ENCODE peak calls at places on chromosome 1, in ten cellular contexts. D is tibial artery, O is fibroblast of lung, G is GM23338, K is pancreas, I is IMR-90, F is PC-3, J is left ventricle myocardium inferior, W is adrenal gland, N is heart left ventricle. Q is an unnamed sample. For H3K4me1, the result is how much of the 10 kb centered on the place peaks cover.

GRCh38 chr1:223161321-223161720 is 18.3 kb upstream of the TLR5 start:
- DNase-seq in D (no peak), O (no peak), G (peak), K (no peak), I (no peak), F (no peak), J (no peak), W (no peak), N (no peak), Q (no peak)

GRCh38 chr1:68120136-68120791 is 69.8 kb upstream of the DIRAS3 start:
- DNase-seq in D (peak), O (peak), G (peak), K (no peak), I (peak), F (peak), J (no peak), W (peak), N (peak), Q (peak)

GRCh38 chr1:223076382-223076781 is 66.7 kb downstream of the TLR5 start:
- DNase-seq in D (no peak), O (no peak), G (no peak), K (no peak), I (no peak), F (no peak), J (peak), W (no peak), N (no peak), Q (no peak)

GRCh38 chr1:30920827-30921226 is 12.3 kb upstream of the SDC3 start:
- DNase-seq in D (no peak), O (no peak), G (no peak), K (no peak), I (no peak), F (no peak), J (no peak), W (peak), N (no peak), Q (no peak)

GRCh38 chr1:211537253-211537652 is 41.7 kb downstream of the SLC30A1 start:
- DNase-seq in D (no peak), O (no peak), G (no peak), K (no peak), I (peak), F (peak), J (no peak), W (no peak), N (no peak), Q (no peak)

GRCh38 chr1:31038360-31038759 is 27.2 kb downstream of the PUM1 start:
- DNase-seq in D (no peak), O (peak), G (no peak), K (no peak), I (peak), F (no peak), J (no peak), W (no peak), N (no peak), Q (no peak)

GRCh38 chr1:205313681-205314308 is 7.8 kb downstream of the NUAK2 start:
- DNase-seq in D (peak), O (peak), G (peak), K (peak), I (peak), F (no peak), J (peak), W (peak), N (peak), Q (peak)

GRCh38 chr1:233241782-233242181 is 53.7 kb downstream of the PCNX2 start:
- DNase-seq in D (no peak), O (no peak), G (no peak), K (no peak), I (no peak), F (no peak), J (no peak), W (no peak), N (no peak), Q (no peak)

GRCh38 chr1:43366179-43366578 is 1.6 kb downstream of the ELOVL1 start:
- DNase-seq in D (peak), O (no peak), G (peak), K (peak), I (no peak), F (peak), J (peak), W (no peak), N (no peak), Q (no peak)

GRCh38 chr1:50099654-50100053 is 9.1 kb upstream of the ELAVL4 start:
- DNase-seq in D (no peak), O (no peak), G (no peak), K (no peak), I (no peak), F (no peak), J (no peak), W (no peak), N (no peak), Q (no peak)

GRCh38 chr1:226690460-226690982 is 48.6 kb downstream of the ITPKB start:
- DNase-seq in D (no peak), O (no peak), G (no peak), K (no peak), I (peak), F (no peak), J (no peak), W (no peak), N (no peak), Q (no peak)

GRCh38 chr1:217896490-217896889 is 265.3 kb downstream of the SPATA17 start:
- DNase-seq in D (no peak), O (peak), G (no peak), K (no peak), I (no peak), F (peak), J (no peak), W (no peak), N (no peak), Q (no peak)

GRCh38 chr1:118217073-118217620 is 32.1 kb upstream of the SPAG17 start:
- DNase-seq in D (no peak), O (no peak), G (no peak), K (no peak), I (no peak), F (no peak), J (no peak), W (no peak), N (no peak), Q (no peak)

GRCh38 chr1:170415734-170416372 is 116.1 kb upstream of the GORAB start:
- DNase-seq in D (no peak), O (no peak), G (no peak), K (no peak), I (no peak), F (no peak), J (no peak), W (no peak), N (no peak), Q (no peak)

GRCh38 chr1:181088079-181089016 is at the start of gene IER5:
- DNase-seq in D (peak), O (peak), G (peak), K (peak), I (peak), F (peak), J (peak), W (peak), N (peak), Q (peak)

GRCh38 chr1:37270639-37271038 is 203.7 kb upstream of the ZC3H12A start:
- DNase-seq in D (no peak), O (no peak), G (no peak), K (no peak), I (no peak), F (no peak), J (no peak), W (no peak), N (no peak), Q (no peak)

GRCh38 chr1:100921110-100921706 is 25.3 kb downstream of the SLC30A7 start:
- DNase-seq in D (no peak), O (peak), G (peak), K (no peak), I (peak), F (peak), J (no peak), W (no peak), N (no peak), Q (no peak)

GRCh38 chr1:157137051-157137772 is 983 bp downstream of the ETV3 start:
- DNase-seq in D (no peak), O (peak), G (no peak), K (no peak), I (peak), F (peak), J (no peak), W (no peak), N (no peak), Q (no peak)

GRCh38 chr1:205519541-205520131 is 15.2 kb downstream of the CDK18 start:
- DNase-seq in D (no peak), O (peak), G (peak), K (no peak), I (no peak), F (no peak), J (peak), W (no peak), N (no peak), Q (no peak)

GRCh38 chr1:6962956-6963915 is 178.0 kb downstream of the CAMTA1 start:
- DNase-seq in D (no peak), O (peak), G (peak), K (peak), I (no peak), F (peak), J (peak), W (peak), N (peak), Q (peak)

GRCh38 chr1:36320767-36321118 is 2.7 kb downstream of the EVA1B start:
- DNase-seq in D (no peak), O (no peak), G (peak), K (no peak), I (no peak), F (no peak), J (no peak), W (no peak), N (no peak), Q (no peak)

GRCh38 chr1:54118704-54119103 is 34.1 kb downstream of the CDCP2 start:
- DNase-seq in D (no peak), O (peak), G (no peak), K (no peak), I (peak), F (peak), J (no peak), W (no peak), N (no peak), Q (no peak)

GRCh38 chr1:48710915-48711314 is 65.8 kb downstream of the BEND5 start:
- DNase-seq in D (no peak), O (no peak), G (no peak), K (no peak), I (no peak), F (no peak), J (no peak), W (no peak), N (no peak), Q (no peak)

GRCh38 chr1:12469990-12470389 is 148.0 kb downstream of the DHRS3 start:
- DNase-seq in D (no peak), O (no peak), G (no peak), K (no peak), I (no peak), F (no peak), J (no peak), W (no peak), N (no peak), Q (no peak)

GRCh38 chr1:150017206-150017750 is 6.8 kb upstream of the OTUD7B start:
- DNase-seq in D (no peak), O (no peak), G (peak), K (peak), I (no peak), F (peak), J (no peak), W (no peak), N (no peak), Q (no peak)

GRCh38 chr1:230387296-230387695 is 38.8 kb downstream of the PGBD5 start:
- DNase-seq in D (no peak), O (no peak), G (no peak), K (no peak), I (no peak), F (no peak), J (no peak), W (no peak), N (no peak), Q (no peak)

GRCh38 chr1:209741889-209742288 is 14.0 kb upstream of the TRAF3IP3 start:
- DNase-seq in D (no peak), O (no peak), G (no peak), K (no peak), I (no peak), F (no peak), J (no peak), W (no peak), N (peak), Q (no peak)

GRCh38 chr1:168974611-168975010 is 131.9 kb upstream of the ATP1B1 start:
- DNase-seq in D (no peak), O (no peak), G (no peak), K (no peak), I (no peak), F (peak), J (no peak), W (no peak), N (no peak), Q (no peak)

GRCh38 chr1:25703671-25704637 is 87.4 kb downstream of the MAN1C1 start:
- DNase-seq in D (no peak), O (no peak), G (no peak), K (no peak), I (no peak), F (no peak), J (peak), W (no peak), N (no peak), Q (no peak)

GRCh38 chr1:92708368-92708950 is 76.4 kb downstream of the EVI5 start:
- DNase-seq in D (no peak), O (peak), G (no peak), K (no peak), I (peak), F (no peak), J (no peak), W (no peak), N (no peak), Q (no peak)

GRCh38 chr1:215887618-215888017 is 320.5 kb downstream of the KCTD3 start:
- DNase-seq in D (no peak), O (no peak), G (no peak), K (no peak), I (peak), F (no peak), J (no peak), W (no peak), N (no peak), Q (no peak)

GRCh38 chr1:108119500-108119899 is 80.6 kb downstream of the SLC25A24 start:
- DNase-seq in D (no peak), O (no peak), G (peak), K (no peak), I (no peak), F (no peak), J (no peak), W (no peak), N (no peak), Q (no peak)

GRCh38 chr1:213773975-213774374 is 213.8 kb upstream of the PROX1 start:
- DNase-seq in D (no peak), O (no peak), G (no peak), K (no peak), I (no peak), F (no peak), J (no peak), W (no peak), N (no peak), Q (no peak)

GRCh38 chr1:1318131-1318652 is 6.3 kb downstream of the INTS11 start:
- DNase-seq in D (peak), O (peak), G (peak), K (peak), I (peak), F (peak), J (peak), W (peak), N (peak), Q (peak)

GRCh38 chr1:69221492-69221990 is 346.2 kb upstream of the LRRC7 start:
- DNase-seq in D (no peak), O (no peak), G (peak), K (no peak), I (no peak), F (no peak), J (no peak), W (no peak), N (no peak), Q (no peak)

GRCh38 chr1:35855016-35855700 is 27.9 kb upstream of the AGO1 start:
- DNase-seq in D (no peak), O (no peak), G (peak), K (no peak), I (no peak), F (no peak), J (no peak), W (no peak), N (no peak), Q (no peak)

GRCh38 chr1:25243907-25244306 is 3.3 kb downstream of the RSRP1 start:
- DNase-seq in D (no peak), O (no peak), G (no peak), K (no peak), I (no peak), F (no peak), J (no peak), W (no peak), N (no peak), Q (no peak)

GRCh38 chr1:87644500-87645245 is 316.0 kb downstream of the LMO4 start:
- DNase-seq in D (no peak), O (peak), G (no peak), K (no peak), I (peak), F (peak), J (no peak), W (no peak), N (no peak), Q (no peak)

GRCh38 chr1:3285341-3285740 is 169.1 kb upstream of the ARHGEF16 start:
- DNase-seq in D (no peak), O (no peak), G (peak), K (no peak), I (no peak), F (no peak), J (no peak), W (no peak), N (no peak), Q (no peak)

GRCh38 chr1:3282186-3282585 is 172.3 kb upstream of the ARHGEF16 start:
- DNase-seq in D (no peak), O (no peak), G (no peak), K (no peak), I (no peak), F (no peak), J (no peak), W (no peak), N (no peak), Q (no peak)

GRCh38 chr1:3283849-3284248 is 170.6 kb upstream of the ARHGEF16 start:
- DNase-seq in D (no peak), O (peak), G (peak), K (peak), I (no peak), F (peak), J (peak), W (no peak), N (peak), Q (no peak)

GRCh38 chr1:3282656-3283430 is 171.6 kb upstream of the ARHGEF16 start:
- DNase-seq in D (no peak), O (no peak), G (no peak), K (no peak), I (no peak), F (no peak), J (no peak), W (no peak), N (no peak), Q (no peak)

GRCh38 chr1:3284691-3285090 is 169.8 kb upstream of the ARHGEF16 start:
- DNase-seq in D (no peak), O (no peak), G (no peak), K (no peak), I (no peak), F (no peak), J (no peak), W (no peak), N (no peak), Q (no peak)
- H3K4me1 ChIP-seq in D (under half), O (under half), G (under half), K (under half), I (under half), F (under half), J (under half), W (under half), N (under half), Q (under half)

DNA sequence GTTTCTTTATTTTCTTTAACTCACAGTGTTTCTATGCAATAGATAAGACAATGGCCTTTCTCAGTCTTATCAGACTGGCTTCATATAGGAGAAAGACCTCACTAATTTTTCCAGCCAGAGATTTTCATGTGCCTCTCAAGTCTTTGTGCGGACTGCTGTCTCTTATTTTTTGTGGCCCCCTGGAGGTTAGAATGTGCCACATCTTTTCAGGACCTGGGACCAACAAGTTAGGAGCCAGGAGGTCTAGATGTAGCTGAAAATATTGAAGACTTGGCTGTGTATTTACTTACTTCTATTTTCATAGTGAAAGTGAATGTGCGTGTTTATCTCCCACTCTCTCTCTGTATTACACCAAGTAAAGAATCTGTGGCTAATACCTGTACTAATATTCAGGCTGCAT is 42.1 kb upstream of the CFHR3 start:
- DNase-seq in D (no peak), O (no peak), G (peak), K (no peak), I (no peak), F (no peak), J (no peak), W (no peak), N (no peak), Q (no peak)
- TF ChIP-seq CTCF in D (no peak), O (no peak), G (peak), K (no peak), I (peak), F (peak), J (no peak), W (no peak), N (no peak), Q (peak)

DNA sequence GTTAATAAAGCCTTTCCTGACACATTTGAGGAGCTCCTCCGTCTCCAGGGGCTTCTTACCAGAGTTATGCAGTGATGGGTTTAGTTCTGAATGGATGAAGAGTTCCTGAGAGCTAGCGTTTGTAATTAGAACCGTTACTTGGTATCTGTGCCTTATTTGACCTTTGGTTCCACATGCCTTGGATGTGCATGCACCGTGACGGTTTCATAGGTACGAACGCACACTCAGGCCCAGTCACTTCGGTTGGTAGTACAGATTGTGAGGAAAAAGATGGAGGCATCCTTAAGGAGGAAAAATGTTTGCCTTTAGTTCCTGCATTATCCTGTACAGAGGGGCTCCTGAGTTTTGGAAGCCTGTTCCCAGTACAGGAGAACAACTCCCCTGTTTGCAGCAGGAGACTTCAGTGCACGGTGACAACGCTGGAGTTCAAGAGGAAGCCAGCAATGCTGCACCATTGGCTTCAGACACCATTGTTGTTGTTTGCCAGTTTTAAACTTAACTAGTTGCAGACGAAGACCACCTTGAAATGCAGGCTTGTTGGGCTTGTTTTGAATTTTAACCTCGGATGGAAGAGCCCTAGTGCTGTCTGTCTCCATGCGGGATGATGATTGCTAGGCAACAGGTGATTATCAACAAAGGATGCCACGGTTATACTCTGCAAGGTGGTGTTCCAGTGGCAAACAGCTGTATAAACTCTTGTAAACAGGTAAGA is 8.2 kb downstream of the RBM15 start:
- DNase-seq in D (no peak), O (no peak), G (peak), K (no peak), I (no peak), F (no peak), J (no peak), W (no peak), N (no peak), Q (no peak)
- H3K4me1 ChIP-seq in D (under half), O (under half), G (half or more), K (under half), I (under half), F (half or more), J (half or more), W (under half), N (half or more), Q (under half)

GRCh38 chr1:9196129-9197040 is 38.2 kb upstream of the H6PD start:
- DNase-seq in D (peak), O (peak), G (peak), K (peak), I (peak), F (peak), J (peak), W (peak), N (peak), Q (peak)

GRCh38 chr1:9197186-9198099 is 37.1 kb upstream of the H6PD start:
- DNase-seq in D (peak), O (no peak), G (no peak), K (no peak), I (no peak), F (no peak), J (no peak), W (no peak), N (no peak), Q (no peak)

GRCh38 chr1:9201421-9202239 is 32.9 kb upstream of the H6PD start:
- DNase-seq in D (peak), O (peak), G (peak), K (no peak), I (peak), F (peak), J (no peak), W (no peak), N (no peak), Q (no peak)

GRCh38 chr1:9200441-9200840 is 34.1 kb upstream of the H6PD start:
- DNase-seq in D (no peak), O (no peak), G (no peak), K (no peak), I (peak), F (no peak), J (no peak), W (no peak), N (no peak), Q (no peak)

GRCh38 chr1:9198538-9199361 is 35.8 kb upstream of the H6PD start:
- DNase-seq in D (no peak), O (peak), G (peak), K (no peak), I (peak), F (no peak), J (no peak), W (no peak), N (no peak), Q (no peak)
- TF ChIP-seq CTCF in D (peak), O (no peak), G (no peak), K (no peak), I (peak), F (no peak), J (peak), W (no peak), N (no peak), Q (no peak)

GRCh38 chr1:178579562-178579961 is 66.7 kb downstream of the TEX35 start:
- DNase-seq in D (no peak), O (no peak), G (no peak), K (no peak), I (no peak), F (no peak), J (no peak), W (no peak), N (no peak), Q (no peak)
- H3K4me1 ChIP-seq in D (under half), O (under half), G (under half), K (under half), I (under half), F (under half), J (under half), W (under half), N (under half), Q (under half)

Q was measured in right lobe of liver.